ENCODE peak calls at places on chromosomes 3 and 15, in nine cellular contexts. N is ovary, B is K562, S is type B pancreatic cell, F is neural crest cell, D is Calu3, K is stomach, U is upper lobe of right lung, I is AG09309. Z is an unnamed sample.

GRCh38 chr3:14425574-14426304 is 23.3 kb downstream of the SLC6A6 start:
- DNase-seq in B (no peak), F (no peak), U (peak; percentile 80), D (peak; percentile 58), K (peak; percentile 66), N (no peak), I (no peak), S (no peak), Z (no peak)

GRCh38 chr15:66729339-66729951 is 27.4 kb downstream of the SMAD6 start:
- DNase-seq in D (no peak), K (no peak), B (no peak), F (no peak), N (peak; percentile 50), I (no peak), U (no peak), S (no peak), Z (no peak)

GRCh38 chr3:101675709-101676218 is 1.2 kb downstream of the ZBTB11 start:
- DNase-seq in B (no peak), U (peak; percentile 77), I (no peak), D (peak; percentile 19), F (no peak), K (no peak), S (no peak), N (peak; percentile 76), Z (no peak)

GRCh38 chr15:91142097-91142744 is 42.2 kb downstream of the SV2B start:
- DNase-seq in I (no peak), D (peak; percentile 25), U (no peak), N (no peak), S (no peak), K (no peak), B (no peak), F (no peak), Z (no peak)

GRCh38 chr3:163490119-163490518 is 1588.2 kb downstream of the SI start:
- DNase-seq in K (peak; percentile 39), I (no peak), S (no peak), D (peak; percentile 87), N (no peak), F (peak; percentile 21), U (no peak), B (peak; percentile 20), Z (peak; percentile 0)

GRCh38 chr15:67479781-67480180 is 41.1 kb upstream of the C15orf61 start:
- DNase-seq in K (no peak), I (no peak), N (no peak), D (no peak), B (no peak), F (no peak), S (no peak), U (no peak), Z (no peak)

GRCh38 chr15:44598892-44599291 is 61.9 kb downstream of the EIF3J start:
- DNase-seq in I (no peak), U (no peak), N (no peak), S (no peak), K (no peak), D (no peak), B (no peak), F (no peak), Z (no peak)

GRCh38 chr3:106534206-106534605 is 665.4 kb upstream of the CBLB start:
- DNase-seq in K (no peak), U (peak; percentile 40), I (peak; percentile 35), D (peak; percentile 64), N (no peak), B (no peak), F (no peak), S (no peak), Z (no peak)

GRCh38 chr3:188294823-188295487 is 141.0 kb downstream of the LPP start:
- DNase-seq in K (peak; percentile 34), F (no peak), D (peak; percentile 82), U (no peak), N (no peak), S (no peak), B (no peak), I (peak; percentile 80), Z (peak; percentile 82)

GRCh38 chr3:185677146-185677829 is 91.2 kb downstream of the SENP2 start:
- DNase-seq in S (no peak), I (peak; percentile 44), U (no peak), D (peak; percentile 83), B (peak; percentile 64), K (no peak), F (peak; percentile 38), N (no peak), Z (peak; percentile 37)

GRCh38 chr3:60316121-60316783 is 935.0 kb downstream of the FHIT start:
- DNase-seq in I (no peak), U (no peak), D (no peak), B (no peak), N (no peak), K (no peak), F (no peak), S (no peak), Z (no peak)

GRCh38 chr3:127064391-127065137 is 81.6 kb downstream of the PLXNA1 start:
- DNase-seq in K (no peak), D (no peak), N (no peak), U (peak; percentile 39), B (peak; percentile 13), I (peak; percentile 8), S (no peak), F (no peak), Z (no peak)

GRCh38 chr15:68192117-68192516 is 13.0 kb downstream of the CALML4 start:
- DNase-seq in I (no peak), U (no peak), B (no peak), N (no peak), S (no peak), K (no peak), F (no peak), D (no peak), Z (no peak)

GRCh38 chr15:70120109-70120508 is 22.4 kb upstream of the TLE3 start:
- DNase-seq in F (no peak), B (no peak), I (no peak), S (no peak), D (no peak), N (no peak), U (no peak), K (no peak), Z (no peak)

GRCh38 chr3:171432548-171432947 is 27.7 kb downstream of the TNIK start:
- DNase-seq in K (no peak), D (no peak), B (no peak), S (no peak), F (no peak), I (no peak), N (no peak), U (no peak), Z (no peak)

GRCh38 chr3:185455860-185456259 is 43.0 kb downstream of the TMEM41A start:
- DNase-seq in N (no peak), S (no peak), F (no peak), U (no peak), B (peak; percentile 21), K (no peak), D (no peak), I (no peak), Z (no peak)

GRCh38 chr3:38157117-38157516 is 8.2 kb upstream of the OXSR1 start:
- DNase-seq in S (no peak), N (no peak), U (no peak), I (no peak), D (no peak), K (no peak), F (no peak), B (no peak), Z (no peak)

GRCh38 chr3:77319711-77320110 is 279.8 kb downstream of the ROBO2 start:
- DNase-seq in U (no peak), B (peak; percentile 9), S (no peak), D (no peak), F (no peak), K (no peak), I (no peak), N (no peak), Z (no peak)
- TF ChIP-seq CTCF in U (peak; percentile 11), B (peak; percentile 24), S (peak; percentile 44), D (no peak), F (no peak), K (no peak), I (peak; percentile 31), N (no peak), Z (peak; percentile 27)

GRCh38 chr3:153166206-153166605 is 4.2 kb downstream of the RAP2B start:
- DNase-seq in K (no peak), I (no peak), B (peak; percentile 30), S (no peak), F (no peak), D (peak; percentile 51), U (no peak), N (no peak), Z (no peak)

GRCh38 chr3:153162513-153163348 is 705 bp downstream of the RAP2B start:
- DNase-seq in F (peak; percentile 34), N (peak; percentile 59), B (no peak), S (no peak), D (peak; percentile 47), U (peak; percentile 70), K (peak; percentile 45), I (no peak), Z (no peak)

GRCh38 chr3:153163349-153164008 is 1.5 kb downstream of the RAP2B start:
- DNase-seq in K (no peak), D (no peak), B (no peak), N (no peak), S (no peak), F (no peak), I (no peak), U (no peak), Z (no peak)

GRCh38 chr3:153164009-153164550 is 2.1 kb downstream of the RAP2B start:
- DNase-seq in F (no peak), K (no peak), U (no peak), D (no peak), N (no peak), I (no peak), B (no peak), S (no peak), Z (no peak)

DNA sequence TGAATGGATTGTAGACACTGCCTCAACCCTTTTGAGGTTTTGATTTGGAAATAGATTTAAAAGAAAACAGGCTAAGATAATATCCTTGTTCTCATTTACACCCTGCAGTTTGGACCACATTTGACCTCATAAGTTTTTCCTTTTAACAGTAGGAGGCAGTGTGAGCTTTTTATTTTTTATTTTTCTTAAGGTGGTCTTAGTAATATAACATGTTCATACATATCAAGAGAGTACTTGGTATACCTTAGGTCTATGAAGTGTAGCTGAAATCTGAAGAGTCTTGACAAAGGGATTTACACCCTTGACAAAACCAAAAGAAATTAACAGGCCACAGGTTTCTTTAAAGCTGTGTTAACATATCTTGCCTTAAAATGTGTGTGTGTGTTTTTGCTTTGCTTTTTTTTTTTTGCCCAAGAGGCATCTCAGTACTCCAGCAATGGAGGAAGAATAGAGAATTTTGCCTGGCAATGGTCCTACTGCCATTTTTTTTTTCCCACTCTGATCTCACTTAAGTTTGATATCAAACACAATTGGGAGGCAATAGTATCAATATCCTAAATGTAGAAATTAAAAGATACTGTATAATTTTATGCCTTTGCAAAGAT is 3.3 kb downstream of the RAP2B start:
- DNase-seq in U (no peak), F (no peak), D (no peak), B (no peak), S (no peak), K (no peak), N (no peak), I (no peak), Z (no peak)
- TF ChIP-seq CTCF in U (peak; percentile 50), F (peak; percentile 50), D (no peak), B (peak; percentile 54), S (peak; percentile 41), K (no peak), N (no peak), I (peak; percentile 39), Z (peak; percentile 20)

GRCh38 chr3:184234224-184234623 is 4.8 kb downstream of the VWA5B2 start:
- DNase-seq in B (peak; percentile 45), I (peak; percentile 45), K (peak; percentile 65), F (no peak), S (no peak), N (no peak), U (peak; percentile 80), D (peak; percentile 98), Z (peak; percentile 27)
- TF ChIP-seq CTCF in B (peak; percentile 13), I (no peak), K (no peak), F (no peak), S (no peak), N (no peak), U (no peak), D (peak; percentile 67), Z (no peak)

GRCh38 chr3:128617557-128618397 is 32.8 kb downstream of the RPN1 start:
- DNase-seq in D (peak; percentile 99), N (peak; percentile 98), B (peak; percentile 48), K (peak; percentile 99), F (peak; percentile 99), S (peak; percentile 100), U (peak; percentile 99), I (peak; percentile 79), Z (peak; percentile 89)
- TF ChIP-seq CTCF in D (peak; percentile 88), N (peak; percentile 98), B (peak; percentile 50), K (peak; percentile 84), F (peak; percentile 93), S (peak; percentile 97), U (peak; percentile 94), I (peak; percentile 91), Z (peak; percentile 79)

Z was measured in AG09319.